ENCODE peak calls at places on chromosomes 3 and 15, in four cellular contexts. W is HepG2, G is MM.1S, N is H1. A is an unnamed sample.
A peak's percentile ranks its signal among the peaks of the same experiment; 100 is the strongest.

GRCh38 chr3:168544097-168544957 is 448.6 kb upstream of the GOLIM4 start:
- DNase-seq in W (no peak), N (no peak), G (no peak), A (no peak)

GRCh38 chr3:187450791-187451190 is 82.6 kb downstream of the RTP4 start:
- DNase-seq in W (no peak), N (no peak), G (no peak), A (no peak)

GRCh38 chr15:29990035-29990434 is 92.7 kb upstream of the GOLGA8J start:
- DNase-seq in N (no peak), G (no peak), W (no peak), A (no peak)

GRCh38 chr15:92820233-92821021 is 79.7 kb upstream of the CHD2 start:
- DNase-seq in W (peak; percentile 84), G (peak; percentile 89), N (peak; percentile 70), A (peak; percentile 96)

GRCh38 chr3:120678331-120678845 is 3.7 kb downstream of the HGD start:
- DNase-seq in W (peak; percentile 96), N (no peak), G (no peak), A (peak; percentile 67)

GRCh38 chr3:181797431-181797830 is 85.7 kb downstream of the SOX2 start:
- DNase-seq in N (no peak), W (no peak), G (no peak), A (no peak)

GRCh38 chr3:11917051-11917450 is 70.4 kb upstream of the TAMM41 start:
- DNase-seq in W (no peak), G (no peak), N (no peak), A (no peak)

GRCh38 chr15:44584162-44584749 is 47.3 kb downstream of the EIF3J start:
- DNase-seq in W (peak; percentile 36), N (peak; percentile 21), G (peak; percentile 61), A (peak; percentile 54)

GRCh38 chr3:188153498-188153948 is 434 bp upstream of the LPP start:
- DNase-seq in N (peak; percentile 87), G (no peak), W (peak; percentile 88), A (peak; percentile 88)

GRCh38 chr3:156483426-156483825 is 71.5 kb downstream of the SSR3 start:
- DNase-seq in W (no peak), G (peak; percentile 97), N (no peak), A (no peak)

GRCh38 chr3:13532085-13532484 is 16.8 kb upstream of the FBLN2 start:
- DNase-seq in W (no peak), N (no peak), G (no peak), A (no peak)

GRCh38 chr15:73965094-73965729 is 26.9 kb downstream of the STOML1 start:
- DNase-seq in W (no peak), G (no peak), N (no peak), A (no peak)

GRCh38 chr3:40476478-40477470 is at the start of gene ZNF619:
- DNase-seq in N (no peak), G (peak; percentile 76), W (peak; percentile 59), A (peak; percentile 66)

GRCh38 chr3:136070953-136071949 is 105.7 kb downstream of the PPP2R3A start:
- DNase-seq in W (no peak), N (no peak), G (peak; percentile 19), A (peak; percentile 9)

GRCh38 chr3:142279965-142280590 is 54.7 kb upstream of the GK5 start:
- DNase-seq in N (peak; percentile 15), W (peak; percentile 75), G (peak; percentile 83), A (peak; percentile 64)

GRCh38 chr15:47812436-47813109 is 95.3 kb downstream of the SEMA6D start:
- DNase-seq in W (peak; percentile 11), N (no peak), G (peak; percentile 73), A (peak; percentile 74)

GRCh38 chr3:177973241-177973840 is 562.9 kb upstream of the KCNMB2 start:
- DNase-seq in G (no peak), W (no peak), N (no peak), A (no peak)

GRCh38 chr15:64896371-64897069 is 15.2 kb upstream of the ANKDD1A start:
- DNase-seq in N (no peak), W (no peak), G (no peak), A (no peak)
- H3K27ac ChIP-seq in N (no peak overlapping the region), W (no peak overlapping the region), G (peak overlapping the region; percentile 100), A (peak overlapping the region; percentile 74)

GRCh38 chr3:86087160-86087871 is 903.6 kb downstream of the VGLL3 start:
- DNase-seq in W (no peak), N (no peak), G (no peak), A (no peak)
- H2AFZ ChIP-seq in W (no peak overlapping the region), N (peak overlapping the region; percentile 58), G (no peak overlapping the region), A (no peak overlapping the region)

DNA sequence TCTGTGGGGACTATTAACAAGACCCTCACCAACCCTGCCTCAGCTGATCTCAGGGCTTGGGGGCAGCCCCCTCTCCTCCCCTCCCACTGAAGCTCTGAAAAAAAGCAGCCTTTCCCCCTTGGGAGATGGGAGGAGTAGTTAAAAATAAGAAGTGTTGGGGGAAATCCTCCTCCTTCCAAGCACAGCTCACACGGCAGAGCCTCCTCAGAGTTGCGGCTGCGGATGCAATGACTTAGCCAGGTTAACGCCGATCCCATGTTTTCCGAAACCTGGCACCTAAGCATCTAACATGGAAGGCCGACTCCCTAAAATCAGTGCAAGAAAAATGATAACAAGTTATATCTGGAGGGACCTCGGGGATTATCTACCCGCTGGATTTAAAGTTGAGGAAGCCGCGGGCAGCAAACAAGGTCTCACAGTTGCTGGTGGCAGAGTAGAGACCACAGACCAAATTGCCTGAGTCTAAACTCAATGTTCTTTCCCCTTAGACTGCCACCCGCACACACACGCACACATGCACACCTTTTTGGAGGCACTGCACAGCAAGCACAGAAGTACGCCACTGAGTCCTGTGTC is 1.1 kb upstream of the TPM1 start:
- DNase-seq in W (no peak), G (no peak), N (no peak), A (no peak)
- H3K4me3 ChIP-seq in W (peak overlapping the region; percentile 92), G (no peak overlapping the region), N (peak overlapping the region; percentile 92), A (peak overlapping the region; percentile 80)

GRCh38 chr3:183329543-183329942 is 76.5 kb downstream of the B3GNT5 start:
- DNase-seq in W (no peak), N (no peak), G (no peak), A (no peak)
- H3K27ac ChIP-seq in W (no peak overlapping the region), N (no peak overlapping the region), G (no peak overlapping the region), A (no peak overlapping the region)

DNA sequence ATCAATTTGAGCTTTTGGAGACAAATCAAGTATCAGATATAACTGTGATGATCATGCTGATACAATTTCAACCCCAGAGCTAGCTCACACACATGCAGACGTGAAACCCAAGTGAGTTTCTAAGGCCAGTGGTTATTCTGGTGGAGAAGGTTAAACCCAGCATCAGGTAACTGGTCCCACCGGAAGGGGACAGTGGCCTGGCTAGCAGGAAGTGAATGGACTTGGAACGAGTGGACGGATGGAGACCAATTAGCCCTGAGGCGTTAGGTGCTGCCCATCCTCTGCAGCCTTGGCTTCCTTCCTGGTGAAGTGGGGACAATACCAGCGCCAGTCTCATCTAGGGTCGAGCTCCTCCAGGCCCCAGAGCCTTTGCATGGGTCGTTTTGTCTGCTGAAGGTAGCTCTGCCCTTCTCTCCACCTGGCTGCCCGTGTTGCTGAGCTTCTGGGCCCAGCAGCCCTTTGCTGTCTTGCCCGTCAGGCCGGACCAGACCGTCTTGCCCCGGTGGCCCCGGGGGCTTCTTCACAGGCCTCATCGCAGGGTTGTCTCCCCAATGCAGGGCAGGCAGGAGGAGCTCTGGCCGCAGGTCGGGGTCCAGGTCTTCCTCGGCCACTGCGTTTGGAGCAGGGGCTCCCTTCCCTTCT is 915 bp upstream of the KCTD6 start:
- DNase-seq in N (no peak), W (no peak), G (no peak), A (peak; percentile 37)
- H2AFZ ChIP-seq in N (peak overlapping the region; percentile 0), W (peak overlapping the region; percentile 17), G (peak overlapping the region; percentile 97), A (peak overlapping the region; percentile 93)

GRCh38 chr15:66842710-66843441 is 140.8 kb downstream of the SMAD6 start:
- DNase-seq in N (no peak), W (peak; percentile 37), G (no peak), A (no peak)
- H3K4me3 ChIP-seq in N (no peak overlapping the region), W (peak overlapping the region; percentile 70), G (no peak overlapping the region), A (peak overlapping the region; percentile 51)

GRCh38 chr3:69087030-69087791 is 2.5 kb downstream of the ARL6IP5 start:
- DNase-seq in N (no peak), G (peak; percentile 51), W (no peak), A (no peak)

GRCh38 chr3:69084668-69085542 is at the start of gene ARL6IP5:
- DNase-seq in G (peak; percentile 96), N (peak; percentile 43), W (peak; percentile 78), A (peak; percentile 74)

GRCh38 chr3:69084326-69084667 is 440 bp upstream of the ARL6IP5 start:
- DNase-seq in N (no peak), G (no peak), W (peak; percentile 42), A (peak; percentile 62)

GRCh38 chr3:69086133-69086722 is 1.5 kb downstream of the ARL6IP5 start:
- DNase-seq in N (no peak), W (peak; percentile 41), G (peak; percentile 63), A (peak; percentile 88)

GRCh38 chr3:69085543-69086132 is 901 bp downstream of the ARL6IP5 start:
- DNase-seq in G (peak; percentile 34), W (no peak), N (no peak), A (no peak)
- H3K27ac ChIP-seq in G (peak overlapping the region; percentile 91), W (peak overlapping the region; percentile 64), N (no peak overlapping the region), A (peak overlapping the region; percentile 94)

GRCh38 chr15:89335289-89336041 is 841 bp upstream of the POLG start:
- DNase-seq in G (no peak), W (peak; percentile 10), N (no peak), A (no peak)
- H2AFZ ChIP-seq in G (peak overlapping the region; percentile 84), W (peak overlapping the region; percentile 0), N (peak overlapping the region; percentile 93), A (peak overlapping the region; percentile 39)